ENCODE peak calls at places on chromosomes 2 and 18, in nine cellular contexts. Y is AG10803, I is progenitor cell of endocrine pancreas, Z is GDM1, S is NCI-H345, G is skeletal muscle cell, M is NCI-H446 treated with DMSO at 0.1 percent for 48 hours, O is NT2/D1, L is RWPE1. E is an unnamed sample.

GRCh38 chr2:105697781-105698449 is 46.8 kb upstream of the NCK2 start:
- DNase-seq in Y (no peak), I (no peak), Z (no peak), S (no peak), G (no peak), M (no peak), O (no peak), L (no peak), E (no peak)

GRCh38 chr2:144937066-144937465 is 417.1 kb upstream of the ZEB2 start:
- DNase-seq in Y (no peak), I (no peak), Z (no peak), S (no peak), G (no peak), M (no peak), O (no peak), L (no peak), E (no peak)

GRCh38 chr2:152549428-152549827 is 167.8 kb downstream of the PRPF40A start:
- DNase-seq in Y (peak), I (no peak), Z (no peak), S (no peak), G (no peak), M (no peak), O (no peak), L (no peak), E (no peak)

GRCh38 chr2:218785103-218785502 is 3.2 kb downstream of the CYP27A1 start:
- DNase-seq in Y (no peak), I (no peak), Z (no peak), S (no peak), G (no peak), M (no peak), O (no peak), L (no peak), E (no peak)

GRCh38 chr2:140747097-140747496 is 1383.7 kb downstream of the LRP1B start:
- DNase-seq in Y (no peak), I (no peak), Z (no peak), S (no peak), G (no peak), M (no peak), O (no peak), L (no peak), E (no peak)

GRCh38 chr18:46352520-46353250 is 248.5 kb downstream of the HAUS1 start:
- DNase-seq in Y (no peak), I (no peak), Z (no peak), S (no peak), G (no peak), M (no peak), O (no peak), L (no peak), E (no peak)

GRCh38 chr2:208985644-208986043 is 438.2 kb upstream of the MAP2 start:
- DNase-seq in Y (no peak), I (no peak), Z (no peak), S (no peak), G (no peak), M (no peak), O (no peak), L (no peak), E (no peak)

GRCh38 chr2:61179701-61180639 is 18.0 kb downstream of the C2orf74 start:
- DNase-seq in Y (peak), I (no peak), Z (no peak), S (no peak), G (peak), M (peak), O (no peak), L (no peak), E (peak)

GRCh38 chr2:4039999-4040398 is 336.6 kb downstream of the DCDC2C start:
- DNase-seq in Y (no peak), I (no peak), Z (no peak), S (no peak), G (no peak), M (no peak), O (no peak), L (no peak), E (no peak)

GRCh38 chr2:196918927-196919326 is 7.6 kb downstream of the PGAP1 start:
- DNase-seq in Y (no peak), I (no peak), Z (no peak), S (no peak), G (no peak), M (no peak), O (no peak), L (no peak), E (no peak)

GRCh38 chr18:73615506-73615905 is 532.1 kb downstream of the FBXO15 start:
- DNase-seq in Y (no peak), I (no peak), Z (no peak), S (no peak), G (no peak), M (no peak), O (no peak), L (peak), E (no peak)

GRCh38 chr18:36408606-36409005 is 111.1 kb downstream of the FHOD3 start:
- DNase-seq in Y (no peak), I (no peak), Z (no peak), S (no peak), G (no peak), M (peak), O (no peak), L (no peak), E (no peak)

GRCh38 chr2:19868705-19869550 is 32.9 kb downstream of the TTC32 start:
- DNase-seq in Y (peak), I (peak), Z (no peak), S (no peak), G (no peak), M (no peak), O (no peak), L (no peak), E (no peak)

GRCh38 chr2:10184421-10184820 is 61.9 kb downstream of the RRM2 start:
- DNase-seq in Y (no peak), I (no peak), Z (no peak), S (no peak), G (no peak), M (no peak), O (no peak), L (no peak), E (no peak)

GRCh38 chr18:63994783-63995399 is 25.0 kb downstream of the SERPINB8 start:
- DNase-seq in Y (peak), I (peak), Z (peak), S (peak), G (no peak), M (no peak), O (no peak), L (peak), E (peak)

GRCh38 chr18:68438536-68438935 is 276.4 kb downstream of the TMX3 start:
- DNase-seq in Y (no peak), I (no peak), Z (no peak), S (no peak), G (no peak), M (no peak), O (no peak), L (no peak), E (no peak)

GRCh38 chr2:113060396-113060795 is 1.4 kb downstream of the IL36RN start:
- DNase-seq in Y (peak), I (no peak), Z (no peak), S (no peak), G (no peak), M (no peak), O (no peak), L (no peak), E (no peak)

GRCh38 chr2:221573430-221574230 is 1.5 kb upstream of the EPHA4 start:
- DNase-seq in Y (peak), I (peak), Z (peak), S (peak), G (no peak), M (peak), O (peak), L (peak), E (peak)

GRCh38 chr2:119378566-119378965 is 11.8 kb downstream of the DBI start:
- DNase-seq in Y (no peak), I (no peak), Z (no peak), S (no peak), G (no peak), M (no peak), O (no peak), L (no peak), E (no peak)

GRCh38 chr2:5794012-5794411 is 101.8 kb downstream of the SOX11 start:
- DNase-seq in Y (no peak), I (no peak), Z (no peak), S (no peak), G (no peak), M (no peak), O (no peak), L (no peak), E (no peak)

GRCh38 chr2:37585295-37585908 is 86.0 kb downstream of the CDC42EP3 start:
- DNase-seq in Y (no peak), I (no peak), Z (no peak), S (peak), G (no peak), M (no peak), O (no peak), L (no peak), E (peak)

GRCh38 chr18:30908381-30908780 is 134.2 kb downstream of the DSC3 start:
- DNase-seq in Y (no peak), I (no peak), Z (no peak), S (no peak), G (no peak), M (no peak), O (no peak), L (no peak), E (no peak)

GRCh38 chr2:42105330-42106256 is 57.8 kb downstream of the PKDCC start:
- DNase-seq in Y (peak), I (no peak), Z (no peak), S (no peak), G (no peak), M (no peak), O (no peak), L (no peak), E (peak)

GRCh38 chr2:102803041-102803896 is 41.4 kb downstream of the TMEM182 start:
- DNase-seq in Y (no peak), I (no peak), Z (no peak), S (no peak), G (no peak), M (no peak), O (no peak), L (no peak), E (no peak)

GRCh38 chr18:45835057-45835634 is 9.7 kb downstream of the SIGLEC15 start:
- DNase-seq in Y (no peak), I (no peak), Z (peak), S (no peak), G (no peak), M (no peak), O (no peak), L (no peak), E (no peak)

GRCh38 chr2:98926601-98927000 is 9.4 kb downstream of the CRACDL start:
- DNase-seq in Y (no peak), I (no peak), Z (no peak), S (no peak), G (no peak), M (no peak), O (no peak), L (peak), E (no peak)

GRCh38 chr2:205860847-205861246 is 178.5 kb downstream of the NRP2 start:
- DNase-seq in Y (peak), I (no peak), Z (no peak), S (no peak), G (no peak), M (no peak), O (no peak), L (no peak), E (no peak)

GRCh38 chr2:65530547-65531320 is 98.3 kb upstream of the SPRED2 start:
- DNase-seq in Y (peak), I (no peak), Z (no peak), S (no peak), G (no peak), M (no peak), O (no peak), L (peak), E (peak)

GRCh38 chr2:189505412-189505953 is 64.2 kb downstream of the WDR75 start:
- DNase-seq in Y (no peak), I (no peak), Z (no peak), S (no peak), G (no peak), M (no peak), O (no peak), L (no peak), E (no peak)

E was measured in LHCN-M2.